ENCODE peak calls at places on chromosomes 7 and 10, in seven cellular contexts. X, Q, F, U, R, C and D are unnamed samples.

GRCh38 chr7:149821191-149822148 is 16.7 kb upstream of the ZNF862 start:
- DNase-seq in R (no peak), F (no peak), Q (no peak), U (peak), C (no peak), X (no peak), D (no peak)

GRCh38 chr10:76868088-76868949 is 769.3 kb downstream of the KCNMA1 start:
- DNase-seq in Q (no peak), C (no peak), R (no peak), X (no peak), F (no peak), U (no peak), D (no peak)

GRCh38 chr10:132197271-132198067 is 10.7 kb downstream of the DPYSL4 start:
- DNase-seq in U (peak), C (peak), R (no peak), F (no peak), Q (no peak), X (no peak), D (no peak)

GRCh38 chr7:98771519-98772241 is 98.1 kb downstream of the TMEM130 start:
- DNase-seq in Q (peak), R (no peak), C (no peak), X (no peak), F (peak), U (no peak), D (no peak)

GRCh38 chr10:109282510-109282909 is 640.8 kb downstream of the XPNPEP1 start:
- DNase-seq in U (no peak), Q (peak), F (no peak), X (no peak), R (no peak), C (no peak), D (no peak)

GRCh38 chr10:128325788-128326187 is 199.6 kb upstream of the MKI67 start:
- DNase-seq in F (no peak), X (no peak), Q (no peak), R (no peak), U (no peak), C (no peak), D (no peak)

GRCh38 chr7:140033036-140033435 is 29.7 kb downstream of the PARP12 start:
- DNase-seq in C (no peak), Q (no peak), R (no peak), U (no peak), X (no peak), F (no peak), D (no peak)

GRCh38 chr7:87448427-87448826 is 27.1 kb downstream of the ABCB4 start:
- DNase-seq in R (no peak), Q (no peak), X (no peak), U (no peak), F (no peak), C (no peak), D (no peak)

GRCh38 chr10:29119374-29119773 is 169.5 kb upstream of the LYZL1 start:
- DNase-seq in R (no peak), Q (no peak), F (no peak), X (peak), U (peak), C (no peak), D (no peak)

GRCh38 chr10:114665406-114665805 is 7.3 kb upstream of the ABLIM1 start:
- DNase-seq in Q (no peak), R (no peak), F (no peak), C (no peak), X (no peak), U (no peak), D (no peak)

GRCh38 chr7:127594490-127594889 is 954 bp downstream of the FSCN3 start:
- DNase-seq in F (no peak), U (no peak), R (no peak), X (no peak), C (no peak), Q (no peak), D (no peak)

GRCh38 chr7:16728811-16729210 is 24.7 kb upstream of the TSPAN13 start:
- DNase-seq in C (no peak), U (no peak), X (no peak), R (no peak), F (no peak), Q (no peak), D (no peak)

GRCh38 chr7:87156709-87157108 is 4.5 kb downstream of the DMTF1 start:
- DNase-seq in C (no peak), F (no peak), X (no peak), Q (no peak), R (no peak), U (no peak), D (no peak)

GRCh38 chr7:151032936-151033863 is 5.0 kb downstream of the ABCB8 start:
- DNase-seq in Q (no peak), U (no peak), X (no peak), R (no peak), C (no peak), F (no peak), D (no peak)

GRCh38 chr7:353746-354325 is 63.9 kb downstream of the FOXL3 start:
- DNase-seq in U (no peak), C (no peak), Q (no peak), R (no peak), X (no peak), F (no peak), D (no peak)

GRCh38 chr10:31116226-31116625 is 84.6 kb upstream of the ZNF438 start:
- DNase-seq in Q (no peak), F (no peak), X (no peak), C (no peak), R (no peak), U (no peak), D (no peak)

GRCh38 chr10:6212806-6213205 is 10.1 kb downstream of the PFKFB3 start:
- DNase-seq in F (no peak), U (no peak), R (no peak), Q (no peak), X (no peak), C (no peak), D (no peak)

DNA sequence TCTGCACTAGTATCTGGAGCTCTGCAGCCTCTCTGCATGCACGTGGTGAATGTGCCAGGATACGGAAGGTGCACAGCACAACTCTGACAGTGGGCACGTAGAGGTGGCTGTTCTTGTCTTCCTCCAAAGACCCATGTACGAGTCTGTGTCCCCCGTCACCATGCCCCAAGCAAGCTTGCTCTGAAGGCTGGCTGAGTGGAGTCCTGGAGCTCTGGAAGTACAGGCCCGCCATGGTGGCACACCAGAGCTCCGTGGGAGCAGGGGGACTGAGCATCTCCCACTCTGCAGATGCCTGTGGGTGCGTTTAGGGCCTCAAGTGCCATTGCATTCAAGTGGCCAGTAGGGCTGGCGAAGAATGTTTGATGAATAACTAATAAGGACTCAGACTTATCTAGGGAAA is 17.1 kb downstream of the BCCIP start:
- DNase-seq in X (no peak), U (no peak), F (no peak), Q (no peak), R (no peak), C (no peak), D (no peak)
- H3K27ac ChIP-seq in X (no peak), U (no peak), F (no peak), Q (no peak), R (no peak), C (no peak), D (no peak)

DNA sequence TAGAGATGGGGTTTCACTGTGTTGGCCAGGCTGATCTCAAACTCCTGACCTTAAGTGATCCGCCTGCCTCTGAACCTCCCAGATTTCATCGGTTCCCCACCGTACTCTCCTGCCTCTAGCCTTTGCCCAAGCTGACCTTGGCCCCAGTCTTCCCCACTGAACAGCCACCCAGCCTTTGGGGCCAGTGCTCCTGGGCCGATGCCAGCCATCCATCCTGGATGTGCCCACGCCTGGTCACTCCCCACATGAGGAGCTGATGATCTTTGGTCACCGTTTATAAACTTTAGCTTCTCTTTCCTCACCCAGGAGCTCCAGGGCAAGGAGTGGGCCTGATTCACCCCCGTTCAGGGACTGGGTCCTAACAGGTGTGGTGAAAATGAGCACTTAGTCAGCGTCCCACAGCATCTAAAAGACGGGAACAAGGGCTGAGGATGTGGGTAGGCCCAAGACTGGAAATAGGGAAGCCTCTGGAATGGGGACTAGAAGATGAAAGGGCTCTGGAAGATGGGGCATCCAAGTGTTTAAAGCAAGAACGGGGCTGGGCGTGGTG is 22.9 kb downstream of the GTF2IRD1 start:
- DNase-seq in R (no peak), U (no peak), F (no peak), X (no peak), Q (no peak), C (no peak), D (no peak)
- H3K27ac ChIP-seq in R (no peak), U (peak), F (no peak), X (no peak), Q (peak), C (peak), D (peak)

GRCh38 chr10:4677296-4678021 is 148.5 kb upstream of the AKR1E2 start:
- DNase-seq in X (no peak), F (no peak), U (no peak), R (no peak), Q (no peak), C (no peak), D (peak)
- H3K27ac ChIP-seq in X (no peak), F (no peak), U (peak), R (no peak), Q (no peak), C (peak), D (peak)

GRCh38 chr7:21580073-21580521 is 37.3 kb downstream of the DNAH11 start:
- DNase-seq in R (no peak), U (no peak), X (no peak), F (no peak), Q (peak), C (no peak), D (peak)
- H3K27ac ChIP-seq in R (no peak), U (peak), X (no peak), F (no peak), Q (no peak), C (peak), D (peak)